ENCODE peak calls at places on chromosomes 7 and 10, in five cellular contexts. X is GM23338; H is bronchial epithelial cell; C is cardiac fibroblast; K is CD8-positive, alpha-beta T cell. M is an unnamed sample.

GRCh38 chr10:115936926-115937755 is 335.9 kb downstream of the GFRA1 start:
- DNase-seq in X (no peak), H (peak), C (peak), K (no peak), M (no peak)

GRCh38 chr7:158646766-158647474 is 57.7 kb downstream of the NCAPG2 start:
- DNase-seq in X (peak), H (no peak), C (peak), K (no peak), M (no peak)

GRCh38 chr10:70053212-70053895 is 708 bp downstream of the MACROH2A2 start:
- DNase-seq in X (peak), H (no peak), C (peak), K (no peak), M (no peak)

GRCh38 chr7:45033931-45034290 is 33.9 kb downstream of the CCM2 start:
- DNase-seq in X (no peak), H (peak), C (peak), K (no peak), M (no peak)

GRCh38 chr10:126476256-126476655 is 88.0 kb upstream of the ADAM12 start:
- DNase-seq in X (peak), H (no peak), C (peak), K (no peak), M (no peak)

GRCh38 chr7:128035712-128036111 is 4.5 kb upstream of the LRRC4 start:
- DNase-seq in X (peak), H (no peak), C (peak), K (no peak), M (no peak)

GRCh38 chr7:115499966-115500365 is 530.6 kb downstream of the TFEC start:
- DNase-seq in X (no peak), H (no peak), C (no peak), K (no peak), M (no peak)

GRCh38 chr7:131489196-131489595 is 67.2 kb downstream of the PODXL start:
- DNase-seq in X (no peak), H (peak), C (no peak), K (no peak), M (no peak)

GRCh38 chr7:131072505-131073091 is 255.1 kb upstream of the MKLN1 start:
- DNase-seq in X (peak), H (peak), C (peak), K (no peak), M (no peak)

GRCh38 chr7:30655096-30655970 is 26.9 kb downstream of the CRHR2 start:
- DNase-seq in X (no peak), H (no peak), C (no peak), K (no peak), M (no peak)

GRCh38 chr10:75019360-75019759 is 92.1 kb upstream of the SAMD8 start:
- DNase-seq in X (no peak), H (peak), C (peak), K (no peak), M (no peak)
- TF ChIP-seq CTCF in X (peak), H (peak), C (peak), K (peak), M (peak)

GRCh38 chr7:51354897-51355296 is 38.3 kb upstream of the COBL start:
- DNase-seq in X (peak), H (no peak), C (no peak), K (no peak), M (no peak)

GRCh38 chr7:51354434-51354833 is 37.8 kb upstream of the COBL start:
- DNase-seq in X (no peak), H (no peak), C (no peak), K (no peak), M (no peak)

GRCh38 chr7:51356849-51357516 is 40.4 kb upstream of the COBL start:
- DNase-seq in X (no peak), H (no peak), C (no peak), K (no peak), M (no peak)

GRCh38 chr7:51352174-51353145 is 35.9 kb upstream of the COBL start:
- DNase-seq in X (peak), H (no peak), C (no peak), K (no peak), M (no peak)

DNA sequence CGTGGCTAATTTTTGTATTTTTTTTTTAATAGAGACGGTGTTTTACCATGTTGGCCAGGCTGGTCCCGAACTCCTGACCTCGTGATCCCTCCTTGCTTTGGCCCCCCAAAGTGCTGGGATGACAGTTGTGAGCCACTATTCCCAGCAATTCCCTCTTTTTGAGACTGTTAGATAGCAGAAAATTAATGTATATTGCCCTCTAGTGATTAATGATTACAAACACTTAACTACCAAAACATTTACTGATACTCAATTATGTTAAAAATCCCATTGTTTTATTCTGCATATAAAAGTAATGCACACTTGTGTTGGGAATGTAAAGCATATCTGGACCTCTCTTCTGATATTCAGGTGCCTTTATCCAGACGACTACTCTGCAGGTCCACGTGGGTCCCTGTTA is 41.2 kb upstream of the COBL start:
- DNase-seq in X (no peak), H (no peak), C (no peak), K (no peak), M (no peak)
- TF ChIP-seq CTCF in X (no peak), H (no peak), C (no peak), K (no peak), M (no peak)

GRCh38 chr7:151624246-151624928 is 104.7 kb upstream of the RHEB start:
- DNase-seq in X (no peak), H (no peak), C (no peak), K (no peak), M (peak)

GRCh38 chr7:151623766-151624165 is 104.1 kb upstream of the RHEB start:
- DNase-seq in X (no peak), H (peak), C (peak), K (no peak), M (no peak)

GRCh38 chr7:151629873-151630272 is 110.2 kb upstream of the RHEB start:
- DNase-seq in X (no peak), H (no peak), C (no peak), K (no peak), M (no peak)

GRCh38 chr7:151628846-151629604 is 109.3 kb upstream of the RHEB start:
- DNase-seq in X (peak), H (no peak), C (no peak), K (no peak), M (no peak)

DNA sequence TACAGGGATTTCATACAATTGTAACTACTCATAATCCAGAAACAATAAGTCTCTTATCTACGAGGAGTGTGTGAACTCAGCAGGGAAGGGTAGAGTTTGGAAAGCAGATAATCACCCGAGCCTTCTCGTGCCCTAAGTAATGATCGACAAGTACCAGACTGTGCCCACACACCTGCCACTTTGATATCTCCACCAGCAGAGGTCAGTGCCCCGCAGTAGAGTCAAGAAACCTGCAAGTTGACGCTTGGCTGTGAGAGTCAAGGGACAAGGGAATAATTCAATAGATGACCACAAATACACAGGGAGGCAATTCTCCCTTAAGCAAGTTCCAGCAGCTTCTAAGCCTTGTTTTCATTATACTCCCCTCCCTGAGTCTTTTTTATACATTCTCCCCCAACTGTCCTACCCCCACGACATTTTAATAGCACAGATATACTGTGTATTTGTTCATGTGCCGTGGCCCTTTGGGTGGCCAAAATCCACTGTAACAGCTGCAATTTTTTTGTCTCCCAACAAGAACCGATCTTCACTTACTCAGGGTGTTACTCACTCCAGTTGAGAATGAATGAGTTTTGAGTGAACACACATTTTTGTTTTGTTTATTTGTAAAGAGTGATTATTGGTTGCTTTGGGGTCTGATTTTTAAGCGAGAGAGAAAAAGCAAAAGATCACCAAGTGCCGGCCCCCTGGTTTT is 106.9 kb upstream of the RHEB start:
- DNase-seq in X (peak), H (peak), C (peak), K (peak), M (no peak)
- TF ChIP-seq CTCF in X (peak), H (peak), C (peak), K (peak), M (no peak)

DNA sequence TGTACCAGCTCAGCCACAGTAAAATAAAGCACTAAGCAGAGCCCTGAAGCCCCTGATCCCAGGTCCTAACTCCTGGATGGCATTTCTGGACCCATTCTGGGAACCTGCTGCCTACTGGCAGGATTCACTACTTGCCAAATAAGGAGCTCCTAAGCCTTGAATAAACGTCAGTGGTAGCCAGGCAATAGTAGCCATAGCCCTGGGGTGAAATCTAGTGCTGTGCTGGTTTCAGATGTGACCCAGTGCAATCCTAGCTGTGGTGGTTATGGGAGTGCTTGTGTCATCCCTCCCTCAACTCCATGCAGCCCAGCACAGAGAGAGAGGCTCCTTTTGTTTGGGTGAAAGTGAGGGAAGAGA is 43.7 kb downstream of the PCLO start:
- DNase-seq in X (no peak), H (no peak), C (no peak), K (no peak), M (no peak)
- TF ChIP-seq CTCF in X (no peak), H (no peak), C (no peak), K (no peak), M (no peak)

GRCh38 chr7:101557978-101558741 is 70.9 kb downstream of the MYL10 start:
- DNase-seq in X (no peak), H (no peak), C (no peak), K (no peak), M (no peak)

GRCh38 chr7:101560856-101561255 is 68.2 kb downstream of the MYL10 start:
- DNase-seq in X (no peak), H (no peak), C (no peak), K (no peak), M (no peak)

GRCh38 chr7:101557421-101557820 is 71.7 kb downstream of the MYL10 start:
- DNase-seq in X (no peak), H (no peak), C (no peak), K (no peak), M (no peak)

GRCh38 chr7:101559586-101559985 is 69.5 kb downstream of the MYL10 start:
- DNase-seq in X (no peak), H (no peak), C (no peak), K (no peak), M (no peak)

GRCh38 chr7:101558742-101559325 is 70.3 kb downstream of the MYL10 start:
- DNase-seq in X (peak), H (no peak), C (no peak), K (no peak), M (no peak)
- TF ChIP-seq CTCF in X (no peak), H (peak), C (no peak), K (no peak), M (no peak)

GRCh38 chr10:123117644-123118409 is 17.9 kb upstream of the HMX3 start:
- DNase-seq in X (peak), H (no peak), C (no peak), K (no peak), M (no peak)
- TF ChIP-seq CTCF in X (peak), H (peak), C (no peak), K (no peak), M (no peak)

GRCh38 chr10:79149345-79149661 is 80.5 kb downstream of the ZMIZ1 start:
- DNase-seq in X (no peak), H (no peak), C (no peak), K (no peak), M (peak)
- TF ChIP-seq CTCF in X (no peak), H (no peak), C (no peak), K (no peak), M (no peak)

GRCh38 chr7:151315038-151315655 is 26.5 kb upstream of the NUB1 start:
- DNase-seq in X (peak), H (peak), C (peak), K (peak), M (peak)
- TF ChIP-seq CTCF in X (peak), H (peak), C (peak), K (peak), M (peak)

GRCh38 chr7:142873281-142873784 is 12.2 kb downstream of the TRPV6 start:
- DNase-seq in X (peak), H (no peak), C (peak), K (no peak), M (no peak)
- TF ChIP-seq CTCF in X (peak), H (peak), C (peak), K (no peak), M (no peak)

M was measured in natural killer cell.